ENCODE peak calls at places on chromosome 16, in eight cellular contexts. Y, F, N, D, X, H, L and E are unnamed samples.

GRCh38 chr16:65426484-65426883 is 304.6 kb upstream of the CDH11 start:
- DNase-seq in Y (no peak), F (no peak), N (no peak), D (no peak), X (no peak), H (no peak), L (no peak), E (no peak)

GRCh38 chr16:53924311-53924860 is 220.4 kb downstream of the FTO start:
- DNase-seq in Y (no peak), F (no peak), N (no peak), D (no peak), X (no peak), H (no peak), L (no peak), E (no peak)

GRCh38 chr16:12498077-12498476 is 305.6 kb downstream of the CPPED1 start:
- DNase-seq in Y (no peak), F (no peak), N (no peak), D (no peak), X (no peak), H (no peak), L (no peak), E (no peak)

GRCh38 chr16:24844101-24845030 is 1.4 kb upstream of the SLC5A11 start:
- DNase-seq in Y (no peak), F (no peak), N (no peak), D (peak), X (no peak), H (no peak), L (no peak), E (no peak)

GRCh38 chr16:83961591-83961990 is 6.5 kb upstream of the NECAB2 start:
- DNase-seq in Y (no peak), F (no peak), N (no peak), D (no peak), X (no peak), H (no peak), L (no peak), E (no peak)

GRCh38 chr16:23333034-23333579 is 31.0 kb downstream of the SCNN1B start:
- DNase-seq in Y (no peak), F (no peak), N (no peak), D (peak), X (no peak), H (no peak), L (no peak), E (no peak)

GRCh38 chr16:13645525-13645924 is 274.4 kb upstream of the ERCC4 start:
- DNase-seq in Y (no peak), F (no peak), N (no peak), D (no peak), X (no peak), H (no peak), L (no peak), E (no peak)

GRCh38 chr16:51707666-51708065 is 556.6 kb upstream of the SALL1 start:
- DNase-seq in Y (no peak), F (no peak), N (no peak), D (no peak), X (no peak), H (no peak), L (no peak), E (no peak)

GRCh38 chr16:63883091-63883490 is 1238.8 kb downstream of the CDH11 start:
- DNase-seq in Y (no peak), F (no peak), N (no peak), D (no peak), X (no peak), H (no peak), L (no peak), E (no peak)

GRCh38 chr16:67560827-67561342 is 1.4 kb upstream of the CTCF start:
- DNase-seq in Y (no peak), F (no peak), N (no peak), D (peak), X (no peak), H (no peak), L (no peak), E (no peak)

GRCh38 chr16:54174201-54174600 is 112.4 kb downstream of the IRX3 start:
- DNase-seq in Y (no peak), F (no peak), N (no peak), D (no peak), X (no peak), H (no peak), L (no peak), E (no peak)

GRCh38 chr16:83831451-83831987 is 23.7 kb downstream of the HSBP1 start:
- DNase-seq in Y (no peak), F (no peak), N (no peak), D (no peak), X (no peak), H (no peak), L (no peak), E (no peak)

GRCh38 chr16:85319208-85319983 is 207.1 kb upstream of the CIBAR2 start:
- DNase-seq in Y (no peak), F (no peak), N (no peak), D (no peak), X (no peak), H (no peak), L (no peak), E (no peak)

GRCh38 chr16:79862601-79863000 is 262.1 kb upstream of the MAF start:
- DNase-seq in Y (no peak), F (no peak), N (no peak), D (no peak), X (no peak), H (no peak), L (no peak), E (no peak)

GRCh38 chr16:55700961-55701360 is 45.2 kb downstream of the SLC6A2 start:
- DNase-seq in Y (no peak), F (no peak), N (no peak), D (no peak), X (no peak), H (no peak), L (no peak), E (no peak)

GRCh38 chr16:85385463-85386331 is 227.4 kb upstream of the GSE1 start:
- DNase-seq in Y (no peak), F (no peak), N (no peak), D (no peak), X (no peak), H (no peak), L (no peak), E (no peak)

GRCh38 chr16:10314811-10315210 is 71.0 kb upstream of the ATF7IP2 start:
- DNase-seq in Y (no peak), F (no peak), N (no peak), D (peak), X (peak), H (no peak), L (no peak), E (peak)

GRCh38 chr16:16032271-16032979 is 83.0 kb downstream of the ABCC1 start:
- DNase-seq in Y (no peak), F (no peak), N (no peak), D (no peak), X (no peak), H (no peak), L (no peak), E (no peak)

GRCh38 chr16:75000481-75001081 is 1.8 kb downstream of the ZNRF1 start:
- DNase-seq in Y (no peak), F (no peak), N (no peak), D (peak), X (no peak), H (no peak), L (no peak), E (no peak)

GRCh38 chr16:49748322-49748721 is 107.6 kb downstream of the ZNF423 start:
- DNase-seq in Y (no peak), F (no peak), N (no peak), D (peak), X (no peak), H (no peak), L (no peak), E (no peak)

GRCh38 chr16:88005148-88005547 is 53.9 kb downstream of the BANP start:
- DNase-seq in Y (no peak), F (no peak), N (no peak), D (no peak), X (no peak), H (no peak), L (no peak), E (no peak)